ENCODE peak calls at places on chromosomes 2 and 18, in five cellular contexts. K, D, H, T and L are unnamed samples.

GRCh38 chr2:126635281-126635680 is 20.7 kb upstream of the GYPC start:
- DNase-seq in K (no peak), D (no peak), H (no peak), T (no peak), L (no peak)

GRCh38 chr18:59220784-59221765 is 1.1 kb downstream of the GRP start:
- DNase-seq in K (no peak), D (no peak), H (no peak), T (peak), L (no peak)

GRCh38 chr2:24176326-24176725 is 1.5 kb downstream of the FAM228A start:
- DNase-seq in K (no peak), D (no peak), H (no peak), T (no peak), L (no peak)

GRCh38 chr2:241561811-241562210 is 3.3 kb downstream of the BOK start:
- DNase-seq in K (no peak), D (peak), H (no peak), T (peak), L (no peak)

GRCh38 chr2:184006998-184007397 is 591.3 kb upstream of the ZNF804A start:
- DNase-seq in K (no peak), D (no peak), H (peak), T (no peak), L (no peak)

GRCh38 chr2:149329470-149330126 is 789 bp upstream of the LYPD6 start:
- DNase-seq in K (no peak), D (no peak), H (peak), T (peak), L (peak)

GRCh38 chr18:23071285-23071684 is 64.0 kb upstream of the CABLES1 start:
- DNase-seq in K (peak), D (no peak), H (no peak), T (no peak), L (no peak)

GRCh38 chr2:64859208-64860161 is 129.7 kb upstream of the SLC1A4 start:
- DNase-seq in K (no peak), D (peak), H (no peak), T (peak), L (peak)

GRCh38 chr2:82124629-82125028 is 1820.1 kb upstream of the LRRTM1 start:
- DNase-seq in K (no peak), D (no peak), H (no peak), T (no peak), L (no peak)

GRCh38 chr18:5294618-5295230 is 802 bp downstream of the ZBTB14 start:
- DNase-seq in K (no peak), D (peak), H (peak), T (no peak), L (no peak)

GRCh38 chr2:112317303-112318158 is 42.1 kb downstream of the ZC3H6 start:
- DNase-seq in K (no peak), D (no peak), H (peak), T (no peak), L (no peak)

GRCh38 chr2:59892398-59892797 is 661.1 kb downstream of the BCL11A start:
- DNase-seq in K (no peak), D (no peak), H (no peak), T (no peak), L (no peak)

GRCh38 chr18:57113783-57114465 is 33.0 kb upstream of the BOD1L2 start:
- DNase-seq in K (no peak), D (no peak), H (no peak), T (no peak), L (no peak)

GRCh38 chr2:19580830-19581229 is 222.4 kb upstream of the OSR1 start:
- DNase-seq in K (no peak), D (no peak), H (peak), T (no peak), L (no peak)

GRCh38 chr2:25305809-25306208 is 35.9 kb downstream of the DNMT3A start:
- DNase-seq in K (no peak), D (no peak), H (no peak), T (no peak), L (no peak)

GRCh38 chr2:33209976-33210375 is 263.2 kb downstream of the LTBP1 start:
- DNase-seq in K (no peak), D (no peak), H (no peak), T (no peak), L (no peak)

GRCh38 chr2:204917089-204917701 is 371.9 kb downstream of the PARD3B start:
- DNase-seq in K (no peak), D (no peak), H (no peak), T (no peak), L (no peak)

GRCh38 chr2:234763051-234763909 is 188.5 kb upstream of the SH3BP4 start:
- DNase-seq in K (no peak), D (no peak), H (peak), T (no peak), L (no peak)

GRCh38 chr2:23002234-23002633 is 382.7 kb upstream of the KLHL29 start:
- DNase-seq in K (no peak), D (no peak), H (no peak), T (no peak), L (no peak)

GRCh38 chr2:16650287-16651249 is 15.1 kb downstream of the CYRIA start:
- DNase-seq in K (no peak), D (no peak), H (no peak), T (no peak), L (no peak)

GRCh38 chr2:69305712-69306611 is 81.1 kb downstream of the GFPT1 start:
- DNase-seq in K (no peak), D (no peak), H (no peak), T (peak), L (no peak)

GRCh38 chr2:144140896-144141295 is 379.0 kb downstream of the ZEB2 start:
- DNase-seq in K (no peak), D (no peak), H (no peak), T (no peak), L (no peak)

GRCh38 chr2:128425216-128425615 is 106.5 kb upstream of the HS6ST1 start:
- DNase-seq in K (no peak), D (no peak), H (no peak), T (no peak), L (no peak)

GRCh38 chr2:54979645-54980044 is 70.6 kb downstream of the RTN4 start:
- DNase-seq in K (no peak), D (no peak), H (no peak), T (no peak), L (no peak)

GRCh38 chr2:8682719-8683667 is 1.1 kb downstream of the ID2 start:
- DNase-seq in K (no peak), D (no peak), H (peak), T (peak), L (no peak)

GRCh38 chr2:205889073-205889472 is 196.9 kb downstream of the INO80D start:
- DNase-seq in K (no peak), D (no peak), H (no peak), T (no peak), L (no peak)

GRCh38 chr18:48325115-48325670 is 84.0 kb downstream of the ZBTB7C start:
- DNase-seq in K (no peak), D (no peak), H (no peak), T (peak), L (no peak)

GRCh38 chr2:236939751-236940229 is 145.9 kb upstream of the COPS8 start:
- DNase-seq in K (no peak), D (no peak), H (no peak), T (no peak), L (no peak)

GRCh38 chr2:152383702-152384101 is 48.7 kb downstream of the FMNL2 start:
- DNase-seq in K (no peak), D (no peak), H (no peak), T (no peak), L (no peak)

GRCh38 chr2:24825883-24826800 is 32.9 kb downstream of the CENPO start:
- DNase-seq in K (no peak), D (no peak), H (no peak), T (peak), L (no peak)

GRCh38 chr2:158297606-158298005 is 158.9 kb downstream of the CCDC148 start:
- DNase-seq in K (no peak), D (no peak), H (no peak), T (no peak), L (no peak)

GRCh38 chr2:173972636-173973035 is 7.5 kb upstream of the SP3 start:
- DNase-seq in K (no peak), D (no peak), H (no peak), T (no peak), L (no peak)

GRCh38 chr2:239910404-239910803 is 114.7 kb downstream of the NDUFA10 start:
- DNase-seq in K (no peak), D (no peak), H (no peak), T (no peak), L (no peak)

GRCh38 chr2:41966431-41966893 is 81.4 kb upstream of the PKDCC start:
- DNase-seq in K (no peak), D (no peak), H (peak), T (no peak), L (no peak)

GRCh38 chr18:76493213-76494107 is 1.6 kb downstream of the ZNF516 start:
- DNase-seq in K (no peak), D (peak), H (peak), T (peak), L (no peak)

GRCh38 chr2:45578056-45578843 is 32.8 kb downstream of the SRBD1 start:
- DNase-seq in K (no peak), D (peak), H (peak), T (peak), L (peak)
- TF ChIP-seq FOXM1 in K (no peak), D (no peak), H (no peak), T (no peak), L (no peak)

DNA sequence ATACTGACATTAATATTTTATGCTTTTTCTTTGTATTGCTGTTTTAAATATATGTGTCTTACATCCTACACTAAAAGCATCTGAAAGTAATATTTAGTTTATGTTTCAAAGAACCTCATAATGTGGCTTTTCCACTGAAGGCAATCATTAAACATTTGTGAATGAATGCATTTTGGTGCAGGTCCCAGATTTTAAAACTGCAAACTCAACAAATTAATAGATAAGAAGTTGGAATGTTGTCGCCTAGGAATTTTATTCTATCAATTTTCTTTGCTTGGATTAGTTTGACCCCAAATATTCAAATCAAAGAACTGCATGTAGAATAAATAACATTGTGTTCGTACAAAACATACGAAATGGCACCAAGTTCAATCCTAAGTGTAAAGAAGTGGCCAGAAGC is 44.7 kb downstream of the ATF2 start:
- DNase-seq in K (no peak), D (no peak), H (no peak), T (no peak), L (no peak)
- TF ChIP-seq FOXM1 in K (no peak), D (no peak), H (no peak), T (no peak), L (no peak)

GRCh38 chr2:20931346-20931745 is 108.4 kb upstream of the LDAH start:
- DNase-seq in K (no peak), D (no peak), H (no peak), T (no peak), L (no peak)

GRCh38 chr2:20929721-20930120 is 106.8 kb upstream of the LDAH start:
- DNase-seq in K (no peak), D (no peak), H (peak), T (no peak), L (no peak)

GRCh38 chr2:20933692-20934091 is 110.2 kb downstream of the APOB start:
- DNase-seq in K (no peak), D (no peak), H (no peak), T (no peak), L (no peak)

GRCh38 chr2:20928617-20929016 is 105.7 kb upstream of the LDAH start:
- DNase-seq in K (no peak), D (no peak), H (no peak), T (no peak), L (no peak)

DNA sequence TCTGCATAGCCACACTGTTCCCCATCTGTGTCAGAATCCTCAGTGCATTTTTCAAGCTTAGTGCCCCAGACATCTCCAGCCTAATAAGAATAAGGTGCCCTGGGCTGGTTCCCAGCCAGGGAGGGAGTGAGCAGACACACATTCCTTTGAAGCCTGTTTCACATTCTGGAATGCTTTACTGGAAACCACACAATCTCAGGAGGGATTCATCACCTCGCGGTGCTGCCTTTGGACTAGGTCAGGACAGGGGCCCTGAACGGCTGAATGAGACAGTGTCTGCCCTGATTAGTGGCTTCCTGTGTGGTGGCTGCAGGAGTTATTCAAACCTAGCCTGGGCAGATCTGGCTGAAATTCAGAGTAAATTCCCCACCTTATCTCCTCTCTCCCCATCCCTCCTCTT is 108.0 kb upstream of the LDAH start:
- DNase-seq in K (no peak), D (no peak), H (peak), T (no peak), L (no peak)
- TF ChIP-seq FOXM1 in K (no peak), D (no peak), H (no peak), T (peak), L (no peak)

GRCh38 chr2:26691881-26692813 is at the start of gene KCNK3:
- DNase-seq in K (no peak), D (peak), H (no peak), T (peak), L (peak)
- TF ChIP-seq FOXM1 in K (no peak), D (no peak), H (no peak), T (no peak), L (no peak)

DNA sequence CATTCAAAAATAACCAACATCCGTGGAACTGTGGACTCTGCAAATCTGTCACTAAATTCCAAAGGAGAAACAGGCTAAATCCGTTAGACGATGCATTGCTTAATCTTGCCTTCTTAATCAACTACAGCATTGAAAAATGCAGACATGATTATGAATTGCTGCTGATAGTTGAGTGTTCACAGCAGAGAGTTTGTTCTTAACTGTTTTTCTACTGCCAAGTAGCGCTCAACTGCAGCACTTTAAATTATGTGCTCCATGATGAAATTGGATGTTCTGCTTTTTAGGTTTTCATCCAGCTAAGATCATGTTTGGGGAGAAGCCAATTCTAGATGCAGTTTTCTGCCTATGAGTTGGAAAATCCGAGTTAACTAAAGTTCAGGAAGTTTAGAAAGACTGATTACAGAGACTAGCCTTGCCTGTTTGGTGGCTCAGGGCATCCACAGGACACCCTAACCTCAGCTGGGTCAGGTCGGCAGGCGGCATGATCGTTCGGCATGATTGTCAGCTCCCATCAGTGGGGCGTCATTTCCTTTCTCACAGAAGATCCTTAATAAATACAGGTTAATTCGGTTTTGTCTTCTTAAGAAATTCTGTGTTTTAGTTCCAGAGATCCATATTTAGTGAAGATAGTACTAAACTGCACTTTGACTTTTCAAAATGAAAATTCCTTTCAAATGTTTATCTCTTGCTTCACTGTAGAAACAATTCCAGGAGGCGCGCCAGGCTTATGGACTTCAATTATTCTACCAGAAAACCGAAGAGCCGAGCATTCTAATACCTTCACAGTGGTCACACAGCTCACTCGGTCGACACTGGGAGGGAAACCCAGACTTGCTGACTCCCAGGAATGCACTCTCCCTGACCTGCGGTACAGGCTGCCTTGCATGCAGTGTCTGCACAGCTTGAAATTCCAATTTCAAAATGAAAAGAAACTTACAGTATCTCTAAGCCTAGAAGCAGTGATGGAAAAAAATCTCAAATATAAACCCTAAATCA is 119.6 kb upstream of the PIEZO2 start:
- DNase-seq in K (no peak), D (no peak), H (no peak), T (no peak), L (no peak)
- TF ChIP-seq FOXM1 in K (no peak), D (no peak), H (no peak), T (no peak), L (no peak)

GRCh38 chr2:213202006-213202405 is 50.6 kb upstream of the IKZF2 start:
- DNase-seq in K (no peak), D (no peak), H (no peak), T (no peak), L (no peak)

DNA sequence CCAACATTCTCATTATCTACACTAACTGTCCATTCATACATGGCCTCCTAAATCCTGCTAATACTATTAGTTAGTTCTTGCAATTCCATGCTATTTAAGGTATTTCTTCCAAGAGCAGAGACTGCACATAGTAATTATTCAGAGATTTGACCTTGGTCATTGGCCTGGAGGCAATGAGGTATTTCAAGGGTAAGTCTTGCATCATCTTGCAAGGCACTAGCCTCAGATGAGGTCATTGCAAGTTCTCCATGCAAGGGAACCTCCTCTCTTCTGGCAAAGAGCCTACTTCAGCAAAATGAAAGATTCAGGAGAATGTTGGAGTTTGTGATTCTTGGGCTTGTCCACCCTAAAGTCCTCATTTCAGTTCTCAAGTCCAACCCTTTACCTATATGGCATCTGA is 48.5 kb upstream of the IKZF2 start:
- DNase-seq in K (no peak), D (no peak), H (peak), T (no peak), L (no peak)
- TF ChIP-seq FOXM1 in K (no peak), D (no peak), H (no peak), T (no peak), L (no peak)

GRCh38 chr18:25239636-25240468 is 112.1 kb downstream of the ZNF521 start:
- DNase-seq in K (no peak), D (peak), H (no peak), T (no peak), L (no peak)
- TF ChIP-seq FOXM1 in K (no peak), D (no peak), H (no peak), T (no peak), L (no peak)

GRCh38 chr18:9823805-9824473 is 61.8 kb upstream of the TXNDC2 start:
- DNase-seq in K (no peak), D (no peak), H (no peak), T (no peak), L (no peak)

GRCh38 chr18:9824474-9824832 is 61.3 kb upstream of the TXNDC2 start:
- DNase-seq in K (no peak), D (no peak), H (no peak), T (no peak), L (no peak)

GRCh38 chr18:9826666-9827065 is 59.1 kb upstream of the TXNDC2 start:
- DNase-seq in K (no peak), D (no peak), H (no peak), T (no peak), L (no peak)

GRCh38 chr18:9824862-9825479 is 60.8 kb upstream of the TXNDC2 start:
- DNase-seq in K (no peak), D (no peak), H (no peak), T (no peak), L (no peak)

GRCh38 chr18:9825571-9826073 is 60.2 kb upstream of the TXNDC2 start:
- DNase-seq in K (no peak), D (peak), H (peak), T (no peak), L (no peak)
- TF ChIP-seq FOXM1 in K (no peak), D (no peak), H (no peak), T (no peak), L (no peak)

GRCh38 chr18:72742002-72742401 is 125.8 kb downstream of the NETO1 start:
- DNase-seq in K (no peak), D (no peak), H (no peak), T (no peak), L (no peak)

DNA sequence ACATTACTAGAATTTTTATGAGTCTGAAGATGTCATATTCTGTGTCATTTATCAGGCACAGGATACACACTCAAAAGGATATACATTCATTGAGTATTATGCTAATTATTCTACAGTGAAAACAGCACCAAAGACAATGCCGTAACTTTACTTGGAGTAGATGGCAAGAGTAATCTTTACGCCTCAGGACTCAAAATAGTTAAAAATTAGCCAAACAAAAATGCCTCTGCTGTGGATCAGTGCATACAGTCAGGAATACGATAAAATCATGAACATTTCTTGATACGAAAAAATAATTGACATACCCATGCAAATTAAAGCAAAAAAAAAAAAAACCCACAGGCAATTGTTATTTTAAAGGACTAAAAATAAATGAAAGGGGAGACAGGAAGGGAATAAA is 129.7 kb downstream of the NETO1 start:
- DNase-seq in K (no peak), D (no peak), H (no peak), T (no peak), L (no peak)
- TF ChIP-seq FOXM1 in K (no peak), D (no peak), H (no peak), T (no peak), L (no peak)